ENCODE peak calls at places on chromosomes 2 and 18, in six cellular contexts. Z, X, L, S, P and C are unnamed samples.

GRCh38 chr2:74532222-74532621 is 2.5 kb downstream of the HTRA2 start:
- DNase-seq in P (no peak), L (no peak), S (peak; percentile 50), X (no peak), Z (no peak), C (no peak)

GRCh38 chr18:26425148-26425531 is 123.2 kb downstream of the KCTD1 start:
- DNase-seq in P (no peak), X (no peak), L (no peak), S (no peak), Z (no peak), C (no peak)

GRCh38 chr2:104844813-104845551 is 8.9 kb upstream of the POU3F3 start:
- DNase-seq in X (no peak), P (no peak), L (no peak), S (no peak), Z (no peak), C (no peak)

GRCh38 chr18:59744271-59744721 is 47.1 kb upstream of the CCBE1 start:
- DNase-seq in X (no peak), P (no peak), Z (no peak), L (no peak), S (no peak), C (peak; percentile 92)

GRCh38 chr2:28250006-28250405 is 142.7 kb upstream of the FOSL2 start:
- DNase-seq in L (no peak), Z (no peak), X (no peak), S (no peak), P (no peak), C (peak; percentile 61)

GRCh38 chr2:12317853-12318426 is 398.8 kb upstream of the TRIB2 start:
- DNase-seq in Z (no peak), S (no peak), P (no peak), X (peak; percentile 83), L (no peak), C (peak; percentile 74)

GRCh38 chr2:108257757-108258331 is 18.1 kb downstream of the SULT1C3 start:
- DNase-seq in S (no peak), X (no peak), L (no peak), P (no peak), Z (no peak), C (peak; percentile 53)

GRCh38 chr2:9799011-9799596 is 44.2 kb upstream of the TAF1B start:
- DNase-seq in Z (no peak), X (no peak), L (no peak), P (no peak), S (no peak), C (no peak)

GRCh38 chr2:37623971-37624897 is 47.2 kb downstream of the CDC42EP3 start:
- DNase-seq in P (no peak), S (no peak), Z (no peak), L (no peak), X (no peak), C (no peak)

GRCh38 chr2:229335349-229335748 is 64.3 kb upstream of the PID1 start:
- DNase-seq in S (no peak), P (no peak), L (no peak), Z (no peak), X (no peak), C (no peak)

GRCh38 chr2:95015261-95015918 is 10.1 kb upstream of the MAL start:
- DNase-seq in X (no peak), P (no peak), L (no peak), S (no peak), Z (no peak), C (no peak)

GRCh38 chr2:238988105-238988504 is 140.2 kb downstream of the TWIST2 start:
- DNase-seq in X (no peak), Z (no peak), S (no peak), P (no peak), L (no peak), C (no peak)

GRCh38 chr2:101296314-101296809 is 12.1 kb downstream of the RNF149 start:
- DNase-seq in S (no peak), Z (no peak), P (no peak), X (no peak), L (no peak), C (no peak)

GRCh38 chr18:28075501-28075900 is 101.4 kb downstream of the CDH2 start:
- DNase-seq in X (no peak), P (no peak), S (no peak), Z (no peak), L (no peak), C (no peak)

GRCh38 chr18:57743008-57743407 is 60.1 kb downstream of the ATP8B1 start:
- DNase-seq in Z (no peak), X (peak; percentile 59), S (no peak), L (no peak), P (no peak), C (peak; percentile 49)

GRCh38 chr2:206225435-206226232 is 48.8 kb upstream of the ZDBF2 start:
- DNase-seq in S (no peak), L (no peak), P (peak; percentile 22), X (no peak), Z (no peak), C (no peak)

GRCh38 chr2:1777792-1778191 is 33.5 kb upstream of the PXDN start:
- DNase-seq in X (no peak), L (no peak), P (no peak), Z (no peak), S (no peak), C (no peak)

GRCh38 chr2:219575566-219576504 is 3.7 kb downstream of the INHA start:
- DNase-seq in Z (no peak), P (no peak), S (no peak), X (no peak), L (no peak), C (no peak)

GRCh38 chr2:160109939-160110673 is 47.7 kb upstream of the PLA2R1 start:
- DNase-seq in X (peak; percentile 68), Z (peak; percentile 30), L (no peak), P (no peak), S (peak; percentile 68), C (peak; percentile 30)

GRCh38 chr2:86623549-86624547 is at the start of gene RNF103:
- DNase-seq in Z (peak; percentile 90), L (peak; percentile 97), P (peak; percentile 81), S (peak; percentile 88), X (peak; percentile 95), C (peak; percentile 47)

GRCh38 chr18:50373531-50373930 is 1.3 kb upstream of the SKA1 start:
- DNase-seq in P (no peak), Z (no peak), L (no peak), X (no peak), S (no peak), C (no peak)

GRCh38 chr18:3321133-3321812 is 59.3 kb downstream of the MYL12B start:
- DNase-seq in P (no peak), Z (no peak), X (peak; percentile 72), S (no peak), L (no peak), C (peak; percentile 92)

GRCh38 chr2:16321872-16322271 is 343.8 kb downstream of the CYRIA start:
- DNase-seq in L (no peak), X (no peak), Z (no peak), S (no peak), P (no peak), C (no peak)

GRCh38 chr2:3264010-3264744 is 113.4 kb downstream of the EIPR1 start:
- DNase-seq in P (no peak), Z (no peak), L (no peak), X (peak; percentile 60), S (no peak), C (no peak)

GRCh38 chr18:48867978-48868377 is 82.8 kb downstream of the SMAD7 start:
- DNase-seq in P (no peak), Z (no peak), S (no peak), X (no peak), L (no peak), C (no peak)

GRCh38 chr2:234879671-234880455 is 72.0 kb upstream of the SH3BP4 start:
- DNase-seq in Z (no peak), L (no peak), X (no peak), S (no peak), P (no peak), C (peak; percentile 76)

GRCh38 chr2:71736091-71736878 is 282.9 kb downstream of the DYSF start:
- DNase-seq in P (no peak), L (peak; percentile 66), Z (no peak), S (no peak), X (no peak), C (no peak)

GRCh38 chr2:72891091-72891818 is 4.0 kb downstream of the SPR start:
- DNase-seq in Z (no peak), L (no peak), P (no peak), X (no peak), S (no peak), C (no peak)

GRCh38 chr2:122186761-122187222 is 431.3 kb downstream of the TSN start:
- DNase-seq in L (no peak), P (no peak), Z (no peak), X (no peak), S (no peak), C (no peak)

GRCh38 chr2:46451131-46451711 is 28.1 kb upstream of the TMEM247 start:
- DNase-seq in Z (no peak), P (no peak), S (no peak), L (no peak), X (no peak), C (no peak)

GRCh38 chr2:201937343-201937742 is 96.3 kb upstream of the FZD7 start:
- DNase-seq in X (no peak), L (no peak), P (no peak), Z (no peak), S (no peak), C (no peak)

GRCh38 chr2:61266653-61267505 is 104.9 kb downstream of the C2orf74 start:
- DNase-seq in X (no peak), Z (no peak), L (no peak), S (no peak), P (no peak), C (no peak)

GRCh38 chr2:219042157-219042556 is 841 bp upstream of the CFAP65 start:
- DNase-seq in Z (no peak), S (no peak), X (no peak), L (no peak), P (no peak), C (no peak)